ENCODE peak calls at places on chromosomes 4 and X, in four cellular contexts. I is foreskin fibroblast, Q is small intestine, Z is glomerular endothelial cell. B is an unnamed sample.

GRCh38 chr4:25180524-25181131 is 20.4 kb upstream of the SEPSECS start:
- DNase-seq in I (no peak), Q (peak), Z (peak), B (peak)

GRCh38 chr4:7007142-7007907 is 35.8 kb upstream of the TADA2B start:
- DNase-seq in I (no peak), Q (peak), Z (no peak), B (peak)

GRCh38 chrX:2426289-2426882 is 74.4 kb downstream of the DHRSX start:
- DNase-seq in I (no peak), Q (no peak), Z (no peak), B (no peak)

GRCh38 chr4:41657561-41657960 is 91.0 kb downstream of the PHOX2B start:
- DNase-seq in I (no peak), Q (no peak), Z (no peak), B (no peak)

GRCh38 chr4:26028793-26029511 is 114.9 kb downstream of the SMIM20 start:
- DNase-seq in I (peak), Q (peak), Z (no peak), B (peak)

GRCh38 chrX:72554448-72555140 is 18.0 kb downstream of the HDAC8 start:
- DNase-seq in I (no peak), Q (peak), Z (no peak), B (no peak)

GRCh38 chr4:158496030-158496741 is 25.5 kb upstream of the RXFP1 start:
- DNase-seq in I (no peak), Q (peak), Z (peak), B (peak)

GRCh38 chr4:141771889-141772830 is 135.8 kb downstream of the IL15 start:
- DNase-seq in I (no peak), Q (peak), Z (no peak), B (no peak)

GRCh38 chr4:54937501-54937900 is 187.9 kb downstream of the KDR start:
- DNase-seq in I (no peak), Q (no peak), Z (no peak), B (no peak)

GRCh38 chrX:10197597-10198210 is 40.9 kb downstream of the CLCN4 start:
- DNase-seq in I (no peak), Q (peak), Z (no peak), B (no peak)

GRCh38 chrX:77628294-77629025 is 157.6 kb downstream of the ATRX start:
- DNase-seq in I (no peak), Q (peak), Z (no peak), B (no peak)

GRCh38 chr4:107252621-107253020 is 216.5 kb upstream of the DKK2 start:
- DNase-seq in I (no peak), Q (no peak), Z (no peak), B (no peak)

GRCh38 chr4:5114911-5115310 is 63.6 kb downstream of the STK32B start:
- DNase-seq in I (no peak), Q (no peak), Z (no peak), B (no peak)

GRCh38 chr4:174010547-174010946 is 272.9 kb downstream of the FBXO8 start:
- DNase-seq in I (no peak), Q (no peak), Z (no peak), B (no peak)

GRCh38 chr4:156949373-156949814 is 22.2 kb downstream of the PDGFC start:
- DNase-seq in I (peak), Q (no peak), Z (peak), B (peak)

GRCh38 chr4:110823251-110823650 is 200.4 kb upstream of the PITX2 start:
- DNase-seq in I (no peak), Q (no peak), Z (no peak), B (no peak)

GRCh38 chr4:188819243-188819642 is 680.0 kb downstream of the TRIML1 start:
- DNase-seq in I (no peak), Q (no peak), Z (no peak), B (no peak)

GRCh38 chr4:156248921-156249320 is 295.3 kb upstream of the CTSO start:
- DNase-seq in I (no peak), Q (no peak), Z (no peak), B (no peak)